ENCODE peak calls at places on chromosomes 13 and 19, in four cellular contexts. X is A549, R is K562, Q is H1. P is an unnamed sample.

GRCh38 chr13:50448535-50448981 is 394.9 kb downstream of the DLEU7 start:
- DNase-seq in X (no peak), Q (no peak), R (no peak), P (no peak)

GRCh38 chr19:14265285-14266036 is 59.5 kb upstream of the ADGRL1 start:
- DNase-seq in R (peak; percentile 8), Q (peak; percentile 75), X (no peak), P (no peak)

GRCh38 chr19:4539697-4540581 is at the start of gene LRG1:
- DNase-seq in Q (no peak), R (peak; percentile 88), X (no peak), P (peak; percentile 86)

GRCh38 chr19:4534836-4535658 is at the start of gene PLIN5:
- DNase-seq in X (peak; percentile 65), Q (peak; percentile 99), R (peak; percentile 99), P (peak; percentile 80)

GRCh38 chr19:44943801-44944249 is 1.8 kb downstream of the APOC4 start:
- DNase-seq in R (peak; percentile 75), Q (no peak), X (no peak), P (no peak)

GRCh38 chr19:33683881-33684549 is 62.3 kb downstream of the CHST8 start:
- DNase-seq in Q (peak; percentile 89), X (peak; percentile 49), R (no peak), P (peak; percentile 7)

GRCh38 chr13:92173254-92173653 is 774.8 kb downstream of the GPC5 start:
- DNase-seq in R (no peak), X (no peak), Q (no peak), P (no peak)

GRCh38 chr19:1377965-1378785 is 5.5 kb upstream of the NDUFS7 start:
- DNase-seq in X (no peak), R (no peak), Q (no peak), P (no peak)

GRCh38 chr19:38843175-38843758 is 6.5 kb downstream of the HNRNPL start:
- DNase-seq in X (peak; percentile 8), R (peak; percentile 18), Q (no peak), P (no peak)

GRCh38 chr13:111153977-111154332 is 38.8 kb downstream of the ARHGEF7 start:
- DNase-seq in X (peak; percentile 14), Q (no peak), R (peak; percentile 60), P (peak; percentile 38)

GRCh38 chr13:31073859-31074718 is 87.6 kb downstream of the HSPH1 start:
- DNase-seq in Q (no peak), X (no peak), R (no peak), P (no peak)

GRCh38 chr13:75749407-75749806 is 113.3 kb downstream of the LMO7 start:
- DNase-seq in X (no peak), Q (no peak), R (no peak), P (no peak)

GRCh38 chr13:97255515-97255999 is 33.4 kb downstream of the MBNL2 start:
- DNase-seq in R (no peak), X (no peak), Q (no peak), P (no peak)

GRCh38 chr19:6499052-6499790 is 2.9 kb downstream of the TUBB4A start:
- DNase-seq in R (peak; percentile 8), Q (no peak), X (no peak), P (no peak)

GRCh38 chr19:6357995-6358394 is 3.3 kb upstream of the CLPP start:
- DNase-seq in Q (no peak), R (no peak), X (no peak), P (no peak)

GRCh38 chr19:21022996-21023395 is 2.5 kb downstream of the ZNF430 start:
- DNase-seq in R (no peak), X (no peak), Q (no peak), P (peak; percentile 15)

GRCh38 chr13:57633950-57634828 is 2.6 kb downstream of the PCDH17 start:
- DNase-seq in Q (peak; percentile 65), R (no peak), X (no peak), P (no peak)

GRCh38 chr13:99496322-99497142 is 4.7 kb upstream of the TM9SF2 start:
- DNase-seq in Q (no peak), X (no peak), R (no peak), P (peak; percentile 98)

GRCh38 chr19:20858861-20859260 is 64.2 kb upstream of the ZNF85 start:
- DNase-seq in Q (peak; percentile 52), R (no peak), X (no peak), P (no peak)

GRCh38 chr13:67224148-67224846 is 5.8 kb downstream of the PCDH9 start:
- DNase-seq in R (peak; percentile 51), Q (no peak), X (peak; percentile 24), P (peak; percentile 56)

GRCh38 chr19:18168673-18169381 is 4.8 kb upstream of the IFI30 start:
- DNase-seq in X (no peak), R (no peak), Q (no peak), P (no peak)

GRCh38 chr19:50178320-50178719 is 15.2 kb upstream of the IZUMO2 start:
- DNase-seq in X (no peak), R (no peak), Q (no peak), P (no peak)

DNA sequence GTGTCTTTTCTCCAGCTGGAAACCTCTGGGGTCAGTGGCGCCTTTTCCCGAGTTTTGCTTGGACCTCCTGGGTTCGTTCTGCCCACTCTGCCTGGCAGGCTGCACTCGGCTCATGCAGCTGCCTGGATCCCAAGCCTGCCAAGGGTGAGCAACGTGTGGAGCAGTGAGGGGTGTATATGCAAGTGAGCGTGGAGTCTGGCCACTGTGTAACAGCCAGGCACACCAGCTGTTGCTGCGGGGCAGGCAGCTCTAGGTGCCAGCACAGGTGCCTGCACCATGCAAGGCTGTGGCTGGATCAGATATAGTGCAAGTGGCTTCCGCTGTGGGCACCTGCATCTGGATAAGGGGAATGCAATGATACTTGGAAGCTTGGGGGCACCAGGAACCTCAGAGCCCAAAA is 699.4 kb downstream of the SLITRK1 start:
- DNase-seq in Q (no peak), X (no peak), R (no peak), P (no peak)
- TF ChIP-seq PHF8 in Q (no peak), X (no peak), R (no peak), P (no peak)

GRCh38 chr19:46447824-46448223 is 19.1 kb upstream of the PNMA8C start:
- DNase-seq in R (no peak), Q (no peak), X (no peak), P (no peak)

GRCh38 chr19:46448601-46449000 is 19.9 kb upstream of the PNMA8C start:
- DNase-seq in R (no peak), X (no peak), Q (no peak), P (no peak)

GRCh38 chr19:46453661-46454060 is 17.7 kb downstream of the PNMA8A start:
- DNase-seq in Q (no peak), R (no peak), X (no peak), P (no peak)

GRCh38 chr19:46454244-46454643 is 17.1 kb downstream of the PNMA8A start:
- DNase-seq in Q (no peak), X (no peak), R (no peak), P (no peak)

GRCh38 chr19:46451352-46451751 is 20.0 kb downstream of the PNMA8A start:
- DNase-seq in R (no peak), Q (no peak), X (no peak), P (no peak)
- TF ChIP-seq PHF8 in R (no peak), Q (no peak), X (no peak), P (no peak)

GRCh38 chr13:46372071-46372470 is 15.0 kb downstream of the RUBCNL start:
- DNase-seq in R (no peak), Q (no peak), X (no peak), P (no peak)
- TF ChIP-seq PHF8 in R (no peak), Q (no peak), X (no peak), P (no peak)

DNA sequence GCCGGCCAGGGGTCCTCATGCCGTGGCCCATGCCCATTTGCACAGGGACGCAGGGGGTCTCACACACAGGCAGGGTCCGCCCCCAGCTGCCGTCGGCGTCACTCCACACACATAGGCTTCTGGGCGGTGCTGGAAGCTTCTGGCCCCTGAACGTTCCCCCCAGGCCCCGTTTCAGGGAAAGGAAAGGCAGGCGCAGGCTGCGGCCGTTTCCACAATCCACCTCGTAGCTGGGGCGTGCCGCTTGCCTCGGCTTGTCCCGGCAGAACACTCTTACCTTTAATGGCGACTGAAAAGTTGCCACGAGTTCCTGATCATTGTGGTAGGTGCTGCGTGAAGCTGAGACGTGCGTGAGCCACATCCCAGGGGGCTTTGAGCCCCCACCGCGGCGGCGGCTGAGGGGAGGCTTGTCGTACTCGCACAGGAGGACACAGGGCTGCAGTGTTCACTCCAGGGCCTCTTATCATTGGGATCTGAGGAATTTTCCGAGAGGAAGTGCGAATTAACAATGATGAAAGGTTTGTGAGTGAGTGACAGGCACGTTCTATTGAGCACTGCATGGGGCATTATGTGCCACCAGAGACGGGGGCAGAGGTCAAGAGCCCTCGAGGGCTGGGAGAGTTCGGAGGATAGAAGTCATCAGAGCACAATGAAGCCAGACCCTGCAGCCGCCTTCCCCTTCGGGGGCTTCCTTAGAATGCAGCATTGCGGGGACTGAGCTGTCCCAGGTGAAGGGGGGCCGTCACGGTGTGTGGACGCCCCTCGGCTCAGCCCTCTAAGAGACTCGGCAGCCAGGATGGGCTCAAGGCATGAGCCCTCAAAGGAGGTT is 53.6 kb downstream of the MCF2L start:
- DNase-seq in R (no peak), X (no peak), Q (no peak), P (peak; percentile 98)
- TF ChIP-seq PHF8 in R (no peak), X (no peak), Q (no peak), P (peak; percentile 18)

DNA sequence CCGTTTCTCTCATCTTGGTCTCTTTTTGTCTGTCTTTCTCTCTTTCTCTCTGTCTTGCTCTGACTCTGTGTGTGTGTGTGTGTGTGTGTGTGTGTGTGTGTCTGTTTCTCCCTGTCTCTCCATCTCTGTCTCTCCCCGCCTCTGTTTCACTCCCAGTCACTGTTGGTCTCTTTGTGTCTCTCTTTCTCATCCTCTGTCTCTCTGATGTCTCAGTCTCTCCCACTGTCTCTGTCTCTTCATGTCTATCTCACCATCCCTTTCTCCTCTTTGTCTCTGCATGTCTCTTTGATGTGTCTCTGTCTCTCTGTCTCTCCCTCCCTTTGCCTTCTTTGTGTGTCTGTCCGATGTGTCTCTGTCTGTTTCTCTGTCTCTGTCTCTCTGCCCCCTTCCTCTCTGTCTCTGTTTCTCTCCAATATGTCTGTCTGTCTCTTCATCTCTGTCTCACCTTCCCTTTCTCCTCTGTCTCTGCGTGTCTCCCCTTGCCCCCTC is 2.5 kb downstream of the NFIC start:
- DNase-seq in X (no peak), R (no peak), Q (no peak), P (no peak)
- TF ChIP-seq PHF8 in X (no peak), R (no peak), Q (no peak), P (no peak)

GRCh38 chr19:11995174-11995573 is 30.3 kb downstream of the ZNF763 start:
- DNase-seq in X (no peak), Q (no peak), R (peak; percentile 13), P (no peak)
- TF ChIP-seq PHF8 in X (no peak), Q (no peak), R (no peak), P (no peak)

GRCh38 chr13:23386533-23386932 is 47.0 kb downstream of the SACS start:
- DNase-seq in X (no peak), R (no peak), Q (no peak), P (no peak)

GRCh38 chr13:23383151-23383550 is 50.4 kb downstream of the SACS start:
- DNase-seq in Q (no peak), R (no peak), X (no peak), P (no peak)

GRCh38 chr13:23384111-23384510 is 49.4 kb downstream of the SACS start:
- DNase-seq in X (no peak), Q (no peak), R (no peak), P (no peak)

GRCh38 chr13:23381877-23382276 is 51.6 kb downstream of the SACS start:
- DNase-seq in Q (no peak), R (no peak), X (no peak), P (no peak)

GRCh38 chr13:23385931-23386330 is 47.6 kb downstream of the SACS start:
- DNase-seq in X (no peak), R (no peak), Q (no peak), P (no peak)
- TF ChIP-seq PHF8 in X (no peak), R (no peak), Q (no peak), P (no peak)